ENCODE peak calls at places on chromosomes 13 and 19, in nine cellular contexts. One of them, this sample, is unnamed.

GRCh38 chr13:40666905-40667621 is 622 bp upstream of the FOXO1 start:
- DNase-seq in CD4-positive, CD25-positive, alpha-beta regulatory T cell: no peak
- DNase-seq in heart right ventricle: peak; percentile 35
- DNase-seq in psoas muscle: peak; percentile 54
- DNase-seq in OCI-LY7: peak; percentile 58
- DNase-seq in adrenal gland: peak; percentile 80
- DNase-seq in heart left ventricle: peak; percentile 75
- DNase-seq in A549: peak; percentile 19
- DNase-seq in SK-N-SH: peak; percentile 86
- DNase-seq in this sample: no peak

GRCh38 chr13:92967923-92968322 is 258.7 kb upstream of the GPC6 start:
- DNase-seq in A549: no peak
- DNase-seq in psoas muscle: no peak
- DNase-seq in heart left ventricle: no peak
- DNase-seq in adrenal gland: no peak
- DNase-seq in SK-N-SH: no peak
- DNase-seq in heart right ventricle: no peak
- DNase-seq in OCI-LY7: no peak
- DNase-seq in CD4-positive, CD25-positive, alpha-beta regulatory T cell: no peak
- DNase-seq in this sample: no peak

GRCh38 chr19:30390356-30390988 is 18.3 kb downstream of the ZNF536 start:
- DNase-seq in adrenal gland: no peak
- DNase-seq in SK-N-SH: no peak
- DNase-seq in CD4-positive, CD25-positive, alpha-beta regulatory T cell: no peak
- DNase-seq in heart left ventricle: no peak
- DNase-seq in OCI-LY7: no peak
- DNase-seq in heart right ventricle: no peak
- DNase-seq in A549: no peak
- DNase-seq in psoas muscle: no peak
- DNase-seq in this sample: no peak

GRCh38 chr19:17358395-17358794 is 18.7 kb downstream of the PLVAP start:
- DNase-seq in SK-N-SH: no peak
- DNase-seq in OCI-LY7: no peak
- DNase-seq in CD4-positive, CD25-positive, alpha-beta regulatory T cell: no peak
- DNase-seq in adrenal gland: peak; percentile 37
- DNase-seq in heart right ventricle: no peak
- DNase-seq in heart left ventricle: no peak
- DNase-seq in psoas muscle: peak; percentile 43
- DNase-seq in A549: peak; percentile 63
- DNase-seq in this sample: no peak

GRCh38 chr13:63643543-63643942 is 2227.9 kb upstream of the PCDH20 start:
- DNase-seq in A549: no peak
- DNase-seq in psoas muscle: no peak
- DNase-seq in heart right ventricle: no peak
- DNase-seq in adrenal gland: no peak
- DNase-seq in SK-N-SH: no peak
- DNase-seq in heart left ventricle: no peak
- DNase-seq in OCI-LY7: no peak
- DNase-seq in CD4-positive, CD25-positive, alpha-beta regulatory T cell: no peak
- DNase-seq in this sample: no peak

GRCh38 chr13:51767100-51767499 is 36.9 kb downstream of the DHRS12 start:
- DNase-seq in adrenal gland: no peak
- DNase-seq in heart right ventricle: no peak
- DNase-seq in OCI-LY7: no peak
- DNase-seq in CD4-positive, CD25-positive, alpha-beta regulatory T cell: peak; percentile 15
- DNase-seq in psoas muscle: no peak
- DNase-seq in A549: no peak
- DNase-seq in heart left ventricle: no peak
- DNase-seq in SK-N-SH: no peak
- DNase-seq in this sample: no peak

GRCh38 chr13:45658586-45659235 is 43.2 kb upstream of the ERICH6B start:
- DNase-seq in CD4-positive, CD25-positive, alpha-beta regulatory T cell: no peak
- DNase-seq in heart right ventricle: no peak
- DNase-seq in adrenal gland: no peak
- DNase-seq in psoas muscle: no peak
- DNase-seq in A549: no peak
- DNase-seq in OCI-LY7: no peak
- DNase-seq in SK-N-SH: no peak
- DNase-seq in heart left ventricle: no peak
- DNase-seq in this sample: no peak

GRCh38 chr19:40378509-40378908 is 11.5 kb downstream of the HIPK4 start:
- DNase-seq in heart left ventricle: no peak
- DNase-seq in SK-N-SH: peak; percentile 17
- DNase-seq in psoas muscle: no peak
- DNase-seq in heart right ventricle: no peak
- DNase-seq in adrenal gland: no peak
- DNase-seq in A549: no peak
- DNase-seq in CD4-positive, CD25-positive, alpha-beta regulatory T cell: no peak
- DNase-seq in OCI-LY7: peak; percentile 41
- DNase-seq in this sample: no peak

GRCh38 chr19:54325194-54325621 is 12.2 kb upstream of the LILRA5 start:
- DNase-seq in heart right ventricle: no peak
- DNase-seq in heart left ventricle: no peak
- DNase-seq in adrenal gland: peak; percentile 53
- DNase-seq in CD4-positive, CD25-positive, alpha-beta regulatory T cell: peak; percentile 77
- DNase-seq in A549: peak; percentile 60
- DNase-seq in SK-N-SH: peak; percentile 59
- DNase-seq in OCI-LY7: peak; percentile 69
- DNase-seq in psoas muscle: no peak
- DNase-seq in this sample: no peak

GRCh38 chr19:18046066-18046718 is 38.2 kb downstream of the ARRDC2 start:
- DNase-seq in heart left ventricle: no peak
- DNase-seq in SK-N-SH: no peak
- DNase-seq in psoas muscle: peak; percentile 51
- DNase-seq in OCI-LY7: no peak
- DNase-seq in A549: no peak
- DNase-seq in CD4-positive, CD25-positive, alpha-beta regulatory T cell: no peak
- DNase-seq in heart right ventricle: no peak
- DNase-seq in adrenal gland: peak; percentile 72
- DNase-seq in this sample: no peak

GRCh38 chr19:35389192-35389861 is 18.5 kb downstream of the GPR42 start:
- DNase-seq in CD4-positive, CD25-positive, alpha-beta regulatory T cell: no peak
- DNase-seq in adrenal gland: no peak
- DNase-seq in A549: no peak
- DNase-seq in OCI-LY7: no peak
- DNase-seq in SK-N-SH: no peak
- DNase-seq in heart left ventricle: no peak
- DNase-seq in psoas muscle: no peak
- DNase-seq in heart right ventricle: no peak
- DNase-seq in this sample: no peak

GRCh38 chr19:16571689-16572331 is 405 bp downstream of the SLC35E1 start:
- DNase-seq in A549: no peak
- DNase-seq in adrenal gland: peak; percentile 59
- DNase-seq in OCI-LY7: peak; percentile 62
- DNase-seq in heart right ventricle: no peak
- DNase-seq in SK-N-SH: no peak
- DNase-seq in CD4-positive, CD25-positive, alpha-beta regulatory T cell: peak; percentile 67
- DNase-seq in psoas muscle: no peak
- DNase-seq in heart left ventricle: peak; percentile 73
- DNase-seq in this sample: no peak

GRCh38 chr19:11554160-11554559 is 4.9 kb downstream of the ELOF1 start:
- DNase-seq in heart left ventricle: no peak
- DNase-seq in CD4-positive, CD25-positive, alpha-beta regulatory T cell: peak; percentile 66
- DNase-seq in psoas muscle: no peak
- DNase-seq in adrenal gland: no peak
- DNase-seq in OCI-LY7: peak; percentile 63
- DNase-seq in A549: no peak
- DNase-seq in SK-N-SH: no peak
- DNase-seq in heart right ventricle: no peak
- DNase-seq in this sample: no peak

GRCh38 chr19:43782689-43783231 is 2.0 kb upstream of the KCNN4 start:
- DNase-seq in CD4-positive, CD25-positive, alpha-beta regulatory T cell: peak; percentile 62
- DNase-seq in heart left ventricle: no peak
- DNase-seq in psoas muscle: no peak
- DNase-seq in A549: no peak
- DNase-seq in SK-N-SH: no peak
- DNase-seq in adrenal gland: no peak
- DNase-seq in heart right ventricle: no peak
- DNase-seq in OCI-LY7: peak; percentile 32
- DNase-seq in this sample: no peak

GRCh38 chr19:38702278-38702677 is 42.0 kb downstream of the CAPN12 start:
- DNase-seq in heart right ventricle: no peak
- DNase-seq in CD4-positive, CD25-positive, alpha-beta regulatory T cell: no peak
- DNase-seq in psoas muscle: no peak
- DNase-seq in adrenal gland: no peak
- DNase-seq in heart left ventricle: no peak
- DNase-seq in OCI-LY7: no peak
- DNase-seq in SK-N-SH: no peak
- DNase-seq in A549: no peak
- DNase-seq in this sample: no peak
- H3K4me1 ChIP-seq in heart right ventricle: peaks cover 56% of the 10 kb centered on the region
- H3K4me1 ChIP-seq in CD4-positive, CD25-positive, alpha-beta regulatory T cell: peaks cover 20% of the 10 kb centered on the region
- H3K4me1 ChIP-seq in psoas muscle: peaks cover 26% of the 10 kb centered on the region
- H3K4me1 ChIP-seq in adrenal gland: peaks cover 78% of the 10 kb centered on the region
- H3K4me1 ChIP-seq in heart left ventricle: peaks cover 55% of the 10 kb centered on the region
- H3K4me1 ChIP-seq in OCI-LY7: no peaks in the 10 kb centered on the region
- H3K4me1 ChIP-seq in SK-N-SH: no peaks in the 10 kb centered on the region
- H3K4me1 ChIP-seq in A549: peaks cover 94% of the 10 kb centered on the region
- H3K4me1 ChIP-seq in this sample: peaks cover 43% of the 10 kb centered on the region

GRCh38 chr19:8194528-8195275 is 14.5 kb upstream of the CERS4 start:
- DNase-seq in psoas muscle: no peak
- DNase-seq in OCI-LY7: peak; percentile 84
- DNase-seq in adrenal gland: peak; percentile 5
- DNase-seq in SK-N-SH: no peak
- DNase-seq in CD4-positive, CD25-positive, alpha-beta regulatory T cell: peak; percentile 90
- DNase-seq in A549: no peak
- DNase-seq in heart right ventricle: no peak
- DNase-seq in heart left ventricle: peak; percentile 65
- DNase-seq in this sample: no peak
- H3K4me3 ChIP-seq in psoas muscle: peak overlapping the region; percentile 7
- H3K4me3 ChIP-seq in OCI-LY7: peak overlapping the region; percentile 39
- H3K4me3 ChIP-seq in adrenal gland: no peak overlapping the region
- H3K4me3 ChIP-seq in SK-N-SH: no peak overlapping the region
- H3K4me3 ChIP-seq in CD4-positive, CD25-positive, alpha-beta regulatory T cell: peak overlapping the region; percentile 62
- H3K4me3 ChIP-seq in A549: no peak overlapping the region
- H3K4me3 ChIP-seq in heart right ventricle: peak overlapping the region; percentile 48
- H3K4me3 ChIP-seq in heart left ventricle: peak overlapping the region; percentile 12
- H3K4me3 ChIP-seq in this sample: peak overlapping the region; percentile 16

DNA sequence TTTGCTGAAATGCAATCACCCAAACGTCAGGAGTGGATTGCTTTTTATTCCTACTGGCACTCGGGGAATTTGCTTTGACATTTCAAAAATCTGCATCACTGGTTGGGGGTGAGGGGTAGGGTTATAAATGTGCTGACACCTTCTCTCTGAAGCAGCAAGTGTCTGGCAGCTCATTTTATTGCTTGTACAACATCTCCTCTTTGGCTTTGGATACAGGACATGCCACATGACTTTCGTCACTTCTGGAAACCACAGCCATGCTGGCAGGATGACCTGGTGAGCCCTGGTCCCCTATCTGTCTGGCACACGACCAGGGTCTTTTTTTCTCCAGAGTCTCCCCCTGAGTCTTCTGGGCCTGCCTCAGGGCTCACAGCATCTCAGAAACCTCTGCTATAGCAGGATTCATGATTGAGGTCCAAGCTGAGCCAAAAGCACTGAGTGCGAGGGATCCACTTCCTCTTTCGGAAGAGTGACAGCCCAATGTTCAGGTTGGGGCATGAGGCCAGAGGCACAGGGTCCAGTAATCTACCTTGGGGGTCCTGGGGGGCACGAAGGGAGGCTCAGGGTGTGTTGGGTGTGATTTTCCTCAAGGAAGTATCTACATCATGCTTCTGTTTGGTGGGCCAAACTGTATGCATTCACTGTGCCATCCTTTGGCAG is 60.1 kb downstream of the HSPH1 start:
- DNase-seq in SK-N-SH: no peak
- DNase-seq in psoas muscle: no peak
- DNase-seq in adrenal gland: no peak
- DNase-seq in heart left ventricle: no peak
- DNase-seq in heart right ventricle: peak; percentile 45
- DNase-seq in A549: no peak
- DNase-seq in CD4-positive, CD25-positive, alpha-beta regulatory T cell: no peak
- DNase-seq in OCI-LY7: no peak
- DNase-seq in this sample: no peak
- H3K4me1 ChIP-seq in SK-N-SH: no peaks in the 10 kb centered on the region
- H3K4me1 ChIP-seq in psoas muscle: no peaks in the 10 kb centered on the region
- H3K4me1 ChIP-seq in adrenal gland: no peaks in the 10 kb centered on the region
- H3K4me1 ChIP-seq in heart left ventricle: no peaks in the 10 kb centered on the region
- H3K4me1 ChIP-seq in heart right ventricle: no peaks in the 10 kb centered on the region
- H3K4me1 ChIP-seq in A549: no peaks in the 10 kb centered on the region
- H3K4me1 ChIP-seq in CD4-positive, CD25-positive, alpha-beta regulatory T cell: no peaks in the 10 kb centered on the region
- H3K4me1 ChIP-seq in OCI-LY7: no peaks in the 10 kb centered on the region
- H3K4me1 ChIP-seq in this sample: no peaks in the 10 kb centered on the region

GRCh38 chr13:74027161-74027779 is 106.9 kb downstream of the KLF12 start:
- DNase-seq in A549: no peak
- DNase-seq in CD4-positive, CD25-positive, alpha-beta regulatory T cell: no peak
- DNase-seq in adrenal gland: no peak
- DNase-seq in psoas muscle: no peak
- DNase-seq in OCI-LY7: peak; percentile 14
- DNase-seq in heart left ventricle: no peak
- DNase-seq in heart right ventricle: no peak
- DNase-seq in SK-N-SH: no peak
- DNase-seq in this sample: no peak
- H3K4me3 ChIP-seq in A549: no peak overlapping the region
- H3K4me3 ChIP-seq in CD4-positive, CD25-positive, alpha-beta regulatory T cell: peak overlapping the region; percentile 84
- H3K4me3 ChIP-seq in adrenal gland: no peak overlapping the region
- H3K4me3 ChIP-seq in psoas muscle: no peak overlapping the region
- H3K4me3 ChIP-seq in OCI-LY7: peak overlapping the region; percentile 56
- H3K4me3 ChIP-seq in heart left ventricle: no peak overlapping the region
- H3K4me3 ChIP-seq in heart right ventricle: no peak overlapping the region
- H3K4me3 ChIP-seq in SK-N-SH: no peak overlapping the region
- H3K4me3 ChIP-seq in this sample: no peak overlapping the region

GRCh38 chr19:1862068-1862423 is 1.3 kb downstream of the KLF16 start:
- DNase-seq in A549: no peak
- DNase-seq in OCI-LY7: no peak
- DNase-seq in heart left ventricle: no peak
- DNase-seq in heart right ventricle: no peak
- DNase-seq in SK-N-SH: no peak
- DNase-seq in psoas muscle: no peak
- DNase-seq in CD4-positive, CD25-positive, alpha-beta regulatory T cell: no peak
- DNase-seq in adrenal gland: no peak
- DNase-seq in this sample: no peak
- H3K4me1 ChIP-seq in A549: peaks cover 47% of the 10 kb centered on the region
- H3K4me1 ChIP-seq in OCI-LY7: peaks cover 55% of the 10 kb centered on the region
- H3K4me1 ChIP-seq in heart left ventricle: peaks cover 24% of the 10 kb centered on the region
- H3K4me1 ChIP-seq in heart right ventricle: peaks cover 59% of the 10 kb centered on the region
- H3K4me1 ChIP-seq in SK-N-SH: peaks cover 25% of the 10 kb centered on the region
- H3K4me1 ChIP-seq in psoas muscle: peaks cover 16% of the 10 kb centered on the region
- H3K4me1 ChIP-seq in CD4-positive, CD25-positive, alpha-beta regulatory T cell: peaks cover 67% of the 10 kb centered on the region
- H3K4me1 ChIP-seq in adrenal gland: peaks cover 45% of the 10 kb centered on the region
- H3K4me1 ChIP-seq in this sample: peaks cover 35% of the 10 kb centered on the region

This sample was measured in thoracic aorta.